ENCODE peak calls at places on chromosomes 6 and 20, in eight cellular contexts. J is WTC11; M is HFFc6; P is NCI-H510A; I is bronchial epithelial cell; F is astrocyte of the hippocampus; U is effector memory CD8-positive, alpha-beta T cell; S is nephron progenitor cell. T is an unnamed sample.

GRCh38 chr6:139081485-139081884 is 52.9 kb downstream of the ABRACL start:
- DNase-seq in S (no peak), P (no peak), U (no peak), F (no peak), M (no peak), I (no peak), J (no peak), T (no peak)

GRCh38 chr6:134574491-134574890 is 256.6 kb upstream of the SGK1 start:
- DNase-seq in M (no peak), F (no peak), U (no peak), S (no peak), I (no peak), P (no peak), J (no peak), T (no peak)

GRCh38 chr20:16179919-16180318 is 393.3 kb downstream of the KIF16B start:
- DNase-seq in F (no peak), S (no peak), U (no peak), I (no peak), P (no peak), J (no peak), M (no peak), T (no peak)

GRCh38 chr6:34239240-34239825 is 2.7 kb downstream of the HMGA1 start:
- DNase-seq in P (no peak), S (no peak), J (no peak), U (no peak), I (no peak), M (no peak), F (no peak), T (no peak)

GRCh38 chr6:82270791-82271392 is 23.3 kb upstream of the IBTK start:
- DNase-seq in I (peak; percentile 62), M (peak; percentile 27), F (peak; percentile 44), U (no peak), S (no peak), P (no peak), J (no peak), T (peak; percentile 45)

GRCh38 chr20:13567663-13568062 is 71.1 kb downstream of the TASP1 start:
- DNase-seq in P (no peak), M (no peak), J (no peak), U (no peak), S (no peak), F (no peak), I (no peak), T (no peak)

GRCh38 chr20:53949319-53949839 is 121.0 kb downstream of the BCAS1 start:
- DNase-seq in S (no peak), U (peak; percentile 79), I (peak; percentile 96), M (peak; percentile 91), P (no peak), F (peak; percentile 95), J (no peak), T (peak; percentile 89)

GRCh38 chr20:10427060-10427692 is 6.8 kb downstream of the MKKS start:
- DNase-seq in S (peak; percentile 56), P (no peak), I (peak; percentile 46), J (peak; percentile 34), U (peak; percentile 28), M (peak; percentile 42), F (peak; percentile 79), T (peak; percentile 66)

GRCh38 chr6:155115893-155116570 is 120.9 kb downstream of the TIAM2 start:
- DNase-seq in J (no peak), F (no peak), I (no peak), U (no peak), M (no peak), S (no peak), P (no peak), T (no peak)

GRCh38 chr6:15244605-15245360 is 1.1 kb upstream of the JARID2 start:
- DNase-seq in P (peak; percentile 22), M (peak; percentile 52), J (peak; percentile 66), I (peak; percentile 38), U (peak; percentile 62), S (peak; percentile 76), F (peak; percentile 82), T (peak; percentile 56)

GRCh38 chr6:51531623-51532022 is 555.8 kb downstream of the PKHD1 start:
- DNase-seq in J (no peak), F (no peak), I (no peak), P (no peak), S (no peak), U (no peak), M (no peak), T (no peak)

GRCh38 chr20:62437430-62437829 is 10.1 kb upstream of the RBBP8NL start:
- DNase-seq in J (no peak), U (no peak), I (no peak), M (peak; percentile 4), F (no peak), S (no peak), P (no peak), T (peak; percentile 15)

GRCh38 chr6:85795966-85796365 is 153.3 kb upstream of the SYNCRIP start:
- DNase-seq in S (no peak), M (no peak), J (no peak), U (no peak), I (no peak), P (no peak), F (no peak), T (no peak)

GRCh38 chr6:6891949-6892461 is 215.8 kb upstream of the RREB1 start:
- DNase-seq in I (peak; percentile 85), P (no peak), M (no peak), U (no peak), J (no peak), F (no peak), S (no peak), T (peak; percentile 26)

GRCh38 chr20:58433759-58434158 is 44.7 kb downstream of the VAPB start:
- DNase-seq in U (no peak), F (peak; percentile 47), M (peak; percentile 63), J (no peak), S (no peak), P (no peak), I (peak; percentile 59), T (peak; percentile 85)

GRCh38 chr6:71463061-71463460 is 174.4 kb downstream of the OGFRL1 start:
- DNase-seq in I (peak; percentile 35), U (no peak), P (no peak), M (no peak), J (no peak), S (no peak), F (no peak), T (peak; percentile 60)

GRCh38 chr6:129599467-129599866 is 110.5 kb downstream of the ARHGAP18 start:
- DNase-seq in J (peak; percentile 19), I (no peak), M (no peak), P (no peak), S (no peak), U (no peak), F (no peak), T (no peak)

GRCh38 chr6:71031912-71032311 is 75.1 kb upstream of the B3GAT2 start:
- DNase-seq in M (no peak), S (no peak), F (no peak), U (no peak), P (no peak), J (no peak), I (no peak), T (peak; percentile 76)

GRCh38 chr6:47741807-47742206 is 40.0 kb upstream of the OPN5 start:
- DNase-seq in U (no peak), F (peak; percentile 84), J (no peak), I (peak; percentile 99), P (no peak), S (no peak), M (no peak), T (no peak)

GRCh38 chr20:53692465-53693067 is 98.9 kb upstream of the ZNF217 start:
- DNase-seq in S (no peak), I (no peak), P (no peak), F (peak; percentile 92), J (no peak), U (no peak), M (peak; percentile 83), T (peak; percentile 61)

GRCh38 chr6:125002090-125002741 is 40.0 kb downstream of the RNF217 start:
- DNase-seq in P (no peak), U (no peak), F (peak; percentile 85), M (no peak), S (no peak), I (no peak), J (no peak), T (peak; percentile 69)

GRCh38 chr6:154986787-154987235 is 8.3 kb upstream of the TIAM2 start:
- DNase-seq in J (no peak), U (no peak), P (no peak), S (no peak), M (no peak), F (peak; percentile 54), I (no peak), T (peak; percentile 58)

GRCh38 chr6:169881976-169882375 is 130.6 kb downstream of the ERMARD start:
- DNase-seq in U (no peak), S (no peak), F (no peak), M (no peak), J (no peak), I (no peak), P (no peak), T (no peak)

GRCh38 chr20:35856866-35857265 is 85.1 kb downstream of the PHF20 start:
- DNase-seq in S (no peak), F (no peak), U (no peak), M (no peak), J (no peak), P (no peak), I (no peak), T (no peak)

GRCh38 chr6:166862978-166863530 is 93.3 kb downstream of the RNASET2 start:
- DNase-seq in S (no peak), M (no peak), I (no peak), P (no peak), F (no peak), U (no peak), J (peak; percentile 49), T (no peak)

GRCh38 chr6:31525932-31526591 is 2.7 kb upstream of the MCCD1 start:
- DNase-seq in U (no peak), S (no peak), I (peak; percentile 43), M (peak; percentile 72), P (no peak), J (no peak), F (peak; percentile 15), T (peak; percentile 75)

GRCh38 chr6:106569444-106569843 is 59.9 kb downstream of the RTN4IP1 start:
- DNase-seq in J (no peak), M (peak; percentile 28), P (no peak), I (no peak), U (no peak), S (no peak), F (no peak), T (no peak)

GRCh38 chr6:143450453-143451362 is at the start of the genes ADAT2 and PEX3:
- DNase-seq in S (peak; percentile 93), P (peak; percentile 67), M (peak; percentile 96), I (peak; percentile 84), F (peak; percentile 98), U (peak; percentile 93), J (peak; percentile 92), T (peak; percentile 96)

GRCh38 chr20:43938932-43939761 is 24.5 kb downstream of the TOX2 start:
- DNase-seq in S (no peak), F (peak; percentile 99), M (peak; percentile 98), U (no peak), I (peak; percentile 95), P (no peak), J (no peak), T (peak; percentile 100)

GRCh38 chr6:170198298-170198697 is 92.6 kb downstream of the DLL1 start:
- DNase-seq in U (no peak), S (no peak), M (no peak), P (no peak), J (no peak), I (no peak), F (no peak), T (no peak)

GRCh38 chr6:151765444-151765886 is 42.0 kb upstream of the ESR1 start:
- DNase-seq in M (peak; percentile 86), F (peak; percentile 88), J (peak; percentile 20), U (peak; percentile 52), I (peak; percentile 91), P (no peak), S (peak; percentile 51), T (peak; percentile 93)

GRCh38 chr20:10647471-10647870 is 26.3 kb downstream of the JAG1 start:
- DNase-seq in J (peak; percentile 58), P (no peak), F (peak; percentile 37), M (no peak), I (no peak), S (no peak), U (no peak), T (peak; percentile 59)

GRCh38 chr6:125662301-125662700 is 87.1 kb upstream of the HEY2 start:
- DNase-seq in F (no peak), S (no peak), J (no peak), I (no peak), P (no peak), M (no peak), U (no peak), T (no peak)

GRCh38 chr20:5741089-5741488 is 9.1 kb upstream of the SHLD1 start:
- DNase-seq in M (peak; percentile 52), P (no peak), S (no peak), I (no peak), J (no peak), F (no peak), U (no peak), T (no peak)